ENCODE peak calls at places on chromosomes 2 and 18, in nine cellular contexts. X is A172; O is left ventricle myocardium inferior; H is ELF-1; B is GM18507; Z is activated T-cell treated with anti-CD3 and anti-CD28 coated beads, Interleukin-2, amount 50 U/mL, for 72 hours; M is activated CD4-positive, alpha-beta T cell treated with anti-CD3 and anti-CD28 coated beads, Interleukin-2, amount 50 U/mL, for 1 hour; U is NCI-H1092; E is EH. K is an unnamed sample.

GRCh38 chr2:71884303-71885042 is 263.2 kb downstream of the CYP26B1 start:
- DNase-seq in B (no peak), U (no peak), M (no peak), Z (no peak), O (no peak), X (peak), E (peak), H (no peak), K (no peak)

GRCh38 chr2:128199141-128199540 is 108.1 kb downstream of the UGGT1 start:
- DNase-seq in O (no peak), B (no peak), X (no peak), U (no peak), E (no peak), H (no peak), Z (no peak), M (no peak), K (no peak)

GRCh38 chr2:200258881-200259576 is 47.5 kb upstream of the SPATS2L start:
- DNase-seq in H (no peak), U (no peak), M (no peak), X (no peak), Z (no peak), O (no peak), E (no peak), B (no peak), K (no peak)

GRCh38 chr2:163774862-163775261 is 39.1 kb upstream of the FIGN start:
- DNase-seq in U (no peak), E (peak), H (no peak), X (peak), O (no peak), M (no peak), Z (no peak), B (no peak), K (no peak)

GRCh38 chr2:38092196-38092902 is 16.4 kb upstream of the CYP1B1 start:
- DNase-seq in B (no peak), O (peak), E (peak), U (no peak), H (peak), M (no peak), Z (no peak), X (peak), K (no peak)

GRCh38 chr2:83017366-83018090 is 1441.6 kb downstream of the SUCLG1 start:
- DNase-seq in O (no peak), M (no peak), E (no peak), X (no peak), U (no peak), B (no peak), H (no peak), Z (no peak), K (no peak)

GRCh38 chr2:65917990-65918389 is 485.6 kb upstream of the SPRED2 start:
- DNase-seq in H (no peak), M (no peak), E (no peak), B (no peak), Z (no peak), X (no peak), O (no peak), U (no peak), K (no peak)

GRCh38 chr2:231386446-231386845 is 9.1 kb upstream of the B3GNT7 start:
- DNase-seq in X (peak), E (peak), O (no peak), H (no peak), B (no peak), M (no peak), U (no peak), Z (no peak), K (no peak)

GRCh38 chr2:107168141-107168540 is 282.2 kb upstream of the ST6GAL2 start:
- DNase-seq in U (no peak), X (no peak), B (no peak), M (no peak), O (no peak), Z (no peak), H (no peak), E (no peak), K (no peak)

GRCh38 chr2:106745468-106745867 is 140.5 kb downstream of the ST6GAL2 start:
- DNase-seq in H (no peak), E (no peak), M (no peak), B (no peak), O (no peak), U (peak), X (no peak), Z (no peak), K (no peak)

GRCh38 chr2:129872438-129872837 is 107.0 kb upstream of the RAB6C start:
- DNase-seq in B (no peak), U (no peak), M (no peak), Z (no peak), E (no peak), X (no peak), H (no peak), O (no peak), K (no peak)

GRCh38 chr2:158756976-158757375 is 38.1 kb upstream of the DAPL1 start:
- DNase-seq in X (no peak), E (no peak), M (no peak), Z (no peak), U (no peak), H (no peak), O (no peak), B (no peak), K (no peak)

GRCh38 chr2:148814853-148815419 is 60.1 kb upstream of the KIF5C start:
- DNase-seq in B (no peak), U (no peak), X (peak), Z (no peak), H (no peak), E (peak), M (no peak), O (no peak), K (no peak)

GRCh38 chr2:10303174-10303633 is 500 bp downstream of the HPCAL1 start:
- DNase-seq in B (no peak), Z (peak), H (no peak), M (peak), U (no peak), X (no peak), O (no peak), E (no peak), K (no peak)

GRCh38 chr2:225920621-225921020 is 521.1 kb downstream of the NYAP2 start:
- DNase-seq in E (peak), O (no peak), Z (no peak), M (no peak), B (no peak), X (no peak), H (no peak), U (no peak), K (no peak)

GRCh38 chr2:197108758-197109157 is 182.3 kb upstream of the PGAP1 start:
- DNase-seq in O (peak), U (no peak), E (peak), Z (no peak), H (no peak), M (no peak), X (peak), B (no peak), K (no peak)

GRCh38 chr2:142750858-142751257 is 126.6 kb upstream of the KYNU start:
- DNase-seq in M (no peak), U (no peak), Z (no peak), B (no peak), X (no peak), H (no peak), E (no peak), O (no peak), K (no peak)

GRCh38 chr2:218272531-218273212 is 2.4 kb downstream of the PNKD start:
- DNase-seq in X (peak), Z (peak), M (peak), U (peak), O (peak), B (no peak), E (peak), H (peak), K (peak)

GRCh38 chr2:45758018-45758417 is 106.5 kb downstream of the PRKCE start:
- DNase-seq in Z (no peak), O (no peak), B (no peak), E (no peak), H (no peak), X (no peak), U (no peak), M (no peak), K (no peak)

GRCh38 chr2:187150667-187151066 is 297.4 kb downstream of the CALCRL start:
- DNase-seq in X (no peak), Z (no peak), U (no peak), H (no peak), B (no peak), O (no peak), M (no peak), E (peak), K (no peak)

GRCh38 chr2:230930149-230930780 is 5.2 kb upstream of the GPR55 start:
- DNase-seq in X (no peak), O (no peak), U (no peak), H (no peak), B (no peak), M (no peak), Z (no peak), E (no peak), K (no peak)

GRCh38 chr2:54522624-54523281 is 66.6 kb downstream of the SPTBN1 start:
- DNase-seq in B (peak), M (peak), Z (peak), X (peak), H (peak), E (peak), O (no peak), U (peak), K (peak)

GRCh38 chr18:55886886-55887285 is 298.9 kb upstream of the TCF4 start:
- DNase-seq in O (no peak), M (no peak), U (no peak), Z (no peak), B (no peak), X (no peak), E (no peak), H (no peak), K (no peak)